ENCODE peak calls at places on chromosome 18, in four cellular contexts. One of them, this sample, is unnamed.

GRCh38 chr18:31497711-31498449 is at the start of gene DSG2:
- DNase-seq in HepG2: peak; percentile 43
- DNase-seq in HCT116: no peak
- DNase-seq in IMR-90: no peak
- DNase-seq in this sample: no peak

GRCh38 chr18:52716926-52717325 is 376.9 kb downstream of the DCC start:
- DNase-seq in IMR-90: peak; percentile 5
- DNase-seq in HepG2: peak; percentile 27
- DNase-seq in HCT116: no peak
- DNase-seq in this sample: no peak

GRCh38 chr18:26459340-26459739 is 89.0 kb downstream of the KCTD1 start:
- DNase-seq in IMR-90: no peak
- DNase-seq in HepG2: no peak
- DNase-seq in HCT116: no peak
- DNase-seq in this sample: no peak

GRCh38 chr18:79615091-79615490 is 64.5 kb upstream of the CTDP1 start:
- DNase-seq in HCT116: no peak
- DNase-seq in IMR-90: no peak
- DNase-seq in HepG2: no peak
- DNase-seq in this sample: no peak

GRCh38 chr18:58541789-58542425 is 87.0 kb downstream of the ALPK2 start:
- DNase-seq in IMR-90: peak; percentile 99
- DNase-seq in HepG2: peak; percentile 41
- DNase-seq in HCT116: peak; percentile 88
- DNase-seq in this sample: peak; percentile 13

GRCh38 chr18:58862851-58863538 is 1.7 kb upstream of the ZNF532 start:
- DNase-seq in IMR-90: peak; percentile 62
- DNase-seq in HepG2: no peak
- DNase-seq in HCT116: peak; percentile 6
- DNase-seq in this sample: peak; percentile 55

GRCh38 chr18:55090566-55091187 is 131.4 kb upstream of the CCDC68 start:
- DNase-seq in IMR-90: peak; percentile 5
- DNase-seq in HCT116: no peak
- DNase-seq in HepG2: no peak
- DNase-seq in this sample: no peak

GRCh38 chr18:49733896-49734585 is 79.3 kb downstream of the ACAA2 start:
- DNase-seq in HepG2: no peak
- DNase-seq in IMR-90: no peak
- DNase-seq in HCT116: no peak
- DNase-seq in this sample: no peak

GRCh38 chr18:74230922-74231714 is 60.6 kb downstream of the CYB5A start:
- DNase-seq in IMR-90: no peak
- DNase-seq in HCT116: no peak
- DNase-seq in HepG2: no peak
- DNase-seq in this sample: no peak

GRCh38 chr18:56696966-56697365 is 45.8 kb downstream of the WDR7 start:
- DNase-seq in IMR-90: peak; percentile 67
- DNase-seq in HCT116: no peak
- DNase-seq in HepG2: no peak
- DNase-seq in this sample: no peak

GRCh38 chr18:61842146-61842545 is 50.7 kb downstream of the RNF152 start:
- DNase-seq in HCT116: no peak
- DNase-seq in HepG2: no peak
- DNase-seq in IMR-90: no peak
- DNase-seq in this sample: peak; percentile 81

GRCh38 chr18:58635891-58636290 is 7.0 kb upstream of the ALPK2 start:
- DNase-seq in HepG2: no peak
- DNase-seq in IMR-90: peak; percentile 80
- DNase-seq in HCT116: peak; percentile 7
- DNase-seq in this sample: peak; percentile 36

GRCh38 chr18:60189840-60190239 is 182.7 kb downstream of the MC4R start:
- DNase-seq in IMR-90: no peak
- DNase-seq in HCT116: no peak
- DNase-seq in HepG2: no peak
- DNase-seq in this sample: no peak

GRCh38 chr18:68494802-68495560 is 219.9 kb downstream of the TMX3 start:
- DNase-seq in IMR-90: peak; percentile 98
- DNase-seq in HepG2: no peak
- DNase-seq in HCT116: no peak
- DNase-seq in this sample: no peak

GRCh38 chr18:37845498-37845897 is 279.9 kb upstream of the CELF4 start:
- DNase-seq in HCT116: no peak
- DNase-seq in IMR-90: no peak
- DNase-seq in HepG2: no peak
- DNase-seq in this sample: no peak
- H2AFZ ChIP-seq in HCT116: no peak overlapping the region
- H2AFZ ChIP-seq in IMR-90: no peak overlapping the region
- H2AFZ ChIP-seq in HepG2: no peak overlapping the region
- H2AFZ ChIP-seq in this sample: no peak overlapping the region

GRCh38 chr18:48410095-48410920 is 1.1 kb upstream of the ZBTB7C start:
- DNase-seq in HCT116: peak; percentile 67
- DNase-seq in IMR-90: peak; percentile 72
- DNase-seq in HepG2: peak; percentile 65
- DNase-seq in this sample: peak; percentile 84
- TF ChIP-seq POLR2A in HCT116: no peak
- TF ChIP-seq POLR2A in IMR-90: no peak
- TF ChIP-seq POLR2A in HepG2: no peak
- TF ChIP-seq POLR2A in this sample: no peak

GRCh38 chr18:519019-519879 is 18.7 kb upstream of the COLEC12 start:
- DNase-seq in HepG2: no peak
- DNase-seq in IMR-90: peak; percentile 80
- DNase-seq in HCT116: no peak
- DNase-seq in this sample: peak; percentile 81
- H2AFZ ChIP-seq in HepG2: no peak overlapping the region
- H2AFZ ChIP-seq in IMR-90: peak overlapping the region; percentile 79
- H2AFZ ChIP-seq in HCT116: no peak overlapping the region
- H2AFZ ChIP-seq in this sample: peak overlapping the region; percentile 20

DNA sequence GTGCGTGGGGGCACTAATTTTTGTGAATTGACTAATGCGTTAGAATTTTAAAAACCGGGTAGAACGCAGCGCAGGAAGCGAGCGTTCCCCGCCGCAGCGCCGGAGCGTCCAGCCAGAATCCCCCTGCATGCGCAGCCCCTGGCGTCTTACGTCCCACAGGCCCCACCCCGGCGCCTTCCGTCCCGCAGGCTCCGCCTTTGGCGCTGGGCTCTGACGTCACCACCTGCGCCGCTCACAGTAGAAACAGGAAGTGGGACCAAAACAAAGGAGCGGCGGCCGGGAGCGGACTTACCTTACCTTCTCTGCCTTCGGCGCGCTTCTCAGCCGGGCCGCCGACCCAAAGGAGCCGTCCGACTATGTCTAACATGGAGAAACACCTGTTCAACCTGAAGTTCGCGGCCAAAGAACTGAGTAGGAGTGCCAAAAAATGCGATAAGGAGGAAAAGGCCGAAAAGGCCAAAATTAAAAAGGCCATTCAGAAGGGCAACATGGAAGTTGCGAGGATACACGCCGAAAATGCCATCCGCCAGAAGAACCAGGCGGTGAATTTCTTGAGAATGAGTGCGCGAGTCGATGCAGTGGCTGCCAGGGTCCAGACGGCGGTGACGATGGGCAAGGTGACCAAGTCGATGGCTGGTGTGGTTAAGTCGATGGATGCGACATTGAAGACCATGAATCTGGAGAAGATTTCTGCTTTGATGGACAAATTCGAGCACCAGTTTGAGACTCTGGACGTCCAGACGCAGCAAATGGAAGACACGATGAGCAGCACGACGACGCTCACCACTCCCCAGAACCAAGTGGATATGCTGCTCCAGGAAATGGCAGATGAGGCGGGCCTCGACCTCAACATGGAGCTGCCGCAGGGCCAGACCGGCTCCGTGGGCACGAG is at the start of gene CHMP1B:
- DNase-seq in HepG2: peak; percentile 91
- DNase-seq in HCT116: peak; percentile 92
- DNase-seq in IMR-90: peak; percentile 98
- DNase-seq in this sample: peak; percentile 98
- TF ChIP-seq POLR2A in HepG2: peak; percentile 93
- TF ChIP-seq POLR2A in HCT116: peak; percentile 75
- TF ChIP-seq POLR2A in IMR-90: peak; percentile 95
- TF ChIP-seq POLR2A in this sample: peak; percentile 95

GRCh38 chr18:8984131-8984670 is 118.3 kb upstream of the NDUFV2 start:
- DNase-seq in IMR-90: no peak
- DNase-seq in HCT116: no peak
- DNase-seq in HepG2: no peak
- DNase-seq in this sample: no peak

GRCh38 chr18:8979258-8979988 is 123.1 kb upstream of the NDUFV2 start:
- DNase-seq in IMR-90: no peak
- DNase-seq in HCT116: no peak
- DNase-seq in HepG2: no peak
- DNase-seq in this sample: no peak

GRCh38 chr18:8978394-8978793 is 124.1 kb upstream of the NDUFV2 start:
- DNase-seq in HCT116: no peak
- DNase-seq in IMR-90: no peak
- DNase-seq in HepG2: no peak
- DNase-seq in this sample: peak; percentile 51

GRCh38 chr18:8980496-8981402 is 121.8 kb upstream of the NDUFV2 start:
- DNase-seq in IMR-90: no peak
- DNase-seq in HepG2: no peak
- DNase-seq in HCT116: no peak
- DNase-seq in this sample: no peak

GRCh38 chr18:8982416-8983183 is 119.9 kb upstream of the NDUFV2 start:
- DNase-seq in IMR-90: peak; percentile 74
- DNase-seq in HepG2: peak; percentile 60
- DNase-seq in HCT116: peak; percentile 63
- DNase-seq in this sample: peak; percentile 58
- H2AFZ ChIP-seq in IMR-90: peak overlapping the region; percentile 68
- H2AFZ ChIP-seq in HepG2: peak overlapping the region; percentile 3
- H2AFZ ChIP-seq in HCT116: peak overlapping the region; percentile 24
- H2AFZ ChIP-seq in this sample: no peak overlapping the region

GRCh38 chr18:10745971-10746370 is 220.1 kb downstream of the NAPG start:
- DNase-seq in HCT116: no peak
- DNase-seq in IMR-90: no peak
- DNase-seq in HepG2: no peak
- DNase-seq in this sample: no peak
- TF ChIP-seq POLR2A in HCT116: no peak
- TF ChIP-seq POLR2A in IMR-90: no peak
- TF ChIP-seq POLR2A in HepG2: no peak
- TF ChIP-seq POLR2A in this sample: no peak